ENCODE peak calls at places on chromosomes 6 and 20, in seven cellular contexts. One of them, this sample, is unnamed.

GRCh38 chr6:3281669-3282460 is 23.1 kb downstream of the PSMG4 start:
- DNase-seq in globus pallidus: no peak
- DNase-seq in smooth muscle cell of the brain vasculature: peak
- DNase-seq in H9: no peak
- DNase-seq in fibroblast of the conjunctiva: peak
- DNase-seq in heart right ventricle: peak
- DNase-seq in HCEC 1CT: peak
- DNase-seq in this sample: no peak

GRCh38 chr6:77786935-77787629 is 134.2 kb downstream of the MEI4 start:
- DNase-seq in HCEC 1CT: no peak
- DNase-seq in heart right ventricle: no peak
- DNase-seq in globus pallidus: no peak
- DNase-seq in fibroblast of the conjunctiva: no peak
- DNase-seq in smooth muscle cell of the brain vasculature: no peak
- DNase-seq in H9: no peak
- DNase-seq in this sample: no peak

GRCh38 chr20:50588034-50588736 is 78.0 kb downstream of the PTPN1 start:
- DNase-seq in smooth muscle cell of the brain vasculature: no peak
- DNase-seq in globus pallidus: no peak
- DNase-seq in HCEC 1CT: peak
- DNase-seq in heart right ventricle: peak
- DNase-seq in H9: peak
- DNase-seq in fibroblast of the conjunctiva: peak
- DNase-seq in this sample: peak

GRCh38 chr20:47887064-47887463 is 101.8 kb upstream of the SULF2 start:
- DNase-seq in HCEC 1CT: no peak
- DNase-seq in smooth muscle cell of the brain vasculature: no peak
- DNase-seq in heart right ventricle: no peak
- DNase-seq in globus pallidus: no peak
- DNase-seq in H9: no peak
- DNase-seq in fibroblast of the conjunctiva: no peak
- DNase-seq in this sample: no peak

GRCh38 chr20:53738039-53738944 is 144.7 kb upstream of the ZNF217 start:
- DNase-seq in fibroblast of the conjunctiva: peak
- DNase-seq in heart right ventricle: peak
- DNase-seq in H9: peak
- DNase-seq in smooth muscle cell of the brain vasculature: peak
- DNase-seq in HCEC 1CT: no peak
- DNase-seq in globus pallidus: peak
- DNase-seq in this sample: peak

GRCh38 chr20:2599265-2600060 is 53.0 kb upstream of the NOP56 start:
- DNase-seq in H9: peak
- DNase-seq in HCEC 1CT: no peak
- DNase-seq in smooth muscle cell of the brain vasculature: peak
- DNase-seq in globus pallidus: no peak
- DNase-seq in heart right ventricle: no peak
- DNase-seq in fibroblast of the conjunctiva: no peak
- DNase-seq in this sample: peak

GRCh38 chr20:47427067-47427466 is 70.6 kb upstream of the ZMYND8 start:
- DNase-seq in heart right ventricle: no peak
- DNase-seq in H9: no peak
- DNase-seq in fibroblast of the conjunctiva: no peak
- DNase-seq in smooth muscle cell of the brain vasculature: no peak
- DNase-seq in globus pallidus: no peak
- DNase-seq in HCEC 1CT: no peak
- DNase-seq in this sample: no peak

GRCh38 chr20:36950432-36951197 is 893 bp downstream of the SAMHD1 start:
- DNase-seq in smooth muscle cell of the brain vasculature: no peak
- DNase-seq in H9: peak
- DNase-seq in heart right ventricle: peak
- DNase-seq in globus pallidus: peak
- DNase-seq in HCEC 1CT: peak
- DNase-seq in fibroblast of the conjunctiva: no peak
- DNase-seq in this sample: no peak

GRCh38 chr6:33546766-33547165 is 33.3 kb downstream of the BAK1 start:
- DNase-seq in H9: no peak
- DNase-seq in heart right ventricle: no peak
- DNase-seq in globus pallidus: no peak
- DNase-seq in fibroblast of the conjunctiva: no peak
- DNase-seq in HCEC 1CT: no peak
- DNase-seq in smooth muscle cell of the brain vasculature: no peak
- DNase-seq in this sample: no peak

GRCh38 chr6:141906569-141907080 is 226.1 kb upstream of the GJE1 start:
- DNase-seq in heart right ventricle: no peak
- DNase-seq in H9: no peak
- DNase-seq in smooth muscle cell of the brain vasculature: no peak
- DNase-seq in fibroblast of the conjunctiva: no peak
- DNase-seq in HCEC 1CT: no peak
- DNase-seq in globus pallidus: no peak
- DNase-seq in this sample: no peak

GRCh38 chr20:32823078-32823477 is 3.3 kb downstream of the MAPRE1 start:
- DNase-seq in globus pallidus: no peak
- DNase-seq in HCEC 1CT: peak
- DNase-seq in heart right ventricle: no peak
- DNase-seq in fibroblast of the conjunctiva: peak
- DNase-seq in H9: no peak
- DNase-seq in smooth muscle cell of the brain vasculature: no peak
- DNase-seq in this sample: no peak

GRCh38 chr6:7761047-7761446 is 35.1 kb downstream of the BMP6 start:
- DNase-seq in H9: no peak
- DNase-seq in smooth muscle cell of the brain vasculature: no peak
- DNase-seq in heart right ventricle: no peak
- DNase-seq in HCEC 1CT: peak
- DNase-seq in globus pallidus: no peak
- DNase-seq in fibroblast of the conjunctiva: no peak
- DNase-seq in this sample: no peak

GRCh38 chr6:131116755-131117360 is 18.4 kb upstream of the AKAP7 start:
- DNase-seq in heart right ventricle: peak
- DNase-seq in globus pallidus: peak
- DNase-seq in HCEC 1CT: peak
- DNase-seq in fibroblast of the conjunctiva: peak
- DNase-seq in smooth muscle cell of the brain vasculature: peak
- DNase-seq in H9: no peak
- DNase-seq in this sample: peak

GRCh38 chr6:166612471-166612881 is 14.6 kb downstream of the RPS6KA2 start:
- DNase-seq in globus pallidus: no peak
- DNase-seq in H9: no peak
- DNase-seq in heart right ventricle: peak
- DNase-seq in fibroblast of the conjunctiva: no peak
- DNase-seq in smooth muscle cell of the brain vasculature: no peak
- DNase-seq in HCEC 1CT: no peak
- DNase-seq in this sample: no peak

GRCh38 chr6:151379933-151380847 is 11.2 kb downstream of the ZBTB2 start:
- DNase-seq in globus pallidus: no peak
- DNase-seq in smooth muscle cell of the brain vasculature: no peak
- DNase-seq in H9: no peak
- DNase-seq in HCEC 1CT: no peak
- DNase-seq in heart right ventricle: no peak
- DNase-seq in fibroblast of the conjunctiva: no peak
- DNase-seq in this sample: no peak

GRCh38 chr6:86017236-86017635 is 374.6 kb upstream of the SYNCRIP start:
- DNase-seq in heart right ventricle: no peak
- DNase-seq in globus pallidus: no peak
- DNase-seq in H9: no peak
- DNase-seq in smooth muscle cell of the brain vasculature: no peak
- DNase-seq in fibroblast of the conjunctiva: no peak
- DNase-seq in HCEC 1CT: no peak
- DNase-seq in this sample: no peak

GRCh38 chr20:17399303-17399985 is 131.7 kb downstream of the BFSP1 start:
- DNase-seq in globus pallidus: no peak
- DNase-seq in heart right ventricle: no peak
- DNase-seq in HCEC 1CT: no peak
- DNase-seq in smooth muscle cell of the brain vasculature: no peak
- DNase-seq in H9: no peak
- DNase-seq in fibroblast of the conjunctiva: no peak
- DNase-seq in this sample: no peak

GRCh38 chr6:30322527-30323501 is 3.9 kb upstream of the TRIM39 start:
- DNase-seq in fibroblast of the conjunctiva: peak
- DNase-seq in heart right ventricle: no peak
- DNase-seq in smooth muscle cell of the brain vasculature: no peak
- DNase-seq in H9: no peak
- DNase-seq in globus pallidus: no peak
- DNase-seq in HCEC 1CT: peak
- DNase-seq in this sample: no peak

GRCh38 chr6:74733830-74734591 is 471.8 kb downstream of the COL12A1 start:
- DNase-seq in globus pallidus: no peak
- DNase-seq in smooth muscle cell of the brain vasculature: no peak
- DNase-seq in H9: no peak
- DNase-seq in fibroblast of the conjunctiva: peak
- DNase-seq in heart right ventricle: no peak
- DNase-seq in HCEC 1CT: peak
- DNase-seq in this sample: no peak

GRCh38 chr20:32053648-32054047 is 1.6 kb downstream of the HCK start:
- DNase-seq in HCEC 1CT: no peak
- DNase-seq in globus pallidus: no peak
- DNase-seq in smooth muscle cell of the brain vasculature: no peak
- DNase-seq in H9: no peak
- DNase-seq in heart right ventricle: no peak
- DNase-seq in fibroblast of the conjunctiva: no peak
- DNase-seq in this sample: no peak

GRCh38 chr6:53603381-53604121 is 58.6 kb upstream of the GCLC start:
- DNase-seq in fibroblast of the conjunctiva: peak
- DNase-seq in globus pallidus: peak
- DNase-seq in H9: no peak
- DNase-seq in HCEC 1CT: peak
- DNase-seq in smooth muscle cell of the brain vasculature: peak
- DNase-seq in heart right ventricle: no peak
- DNase-seq in this sample: no peak

GRCh38 chr6:149860834-149861602 is 3.1 kb downstream of the LRP11 start:
- DNase-seq in globus pallidus: no peak
- DNase-seq in HCEC 1CT: peak
- DNase-seq in H9: no peak
- DNase-seq in heart right ventricle: no peak
- DNase-seq in fibroblast of the conjunctiva: peak
- DNase-seq in smooth muscle cell of the brain vasculature: no peak
- DNase-seq in this sample: peak

GRCh38 chr6:111880181-111880944 is 7.1 kb upstream of the FYN start:
- DNase-seq in fibroblast of the conjunctiva: peak
- DNase-seq in HCEC 1CT: peak
- DNase-seq in heart right ventricle: no peak
- DNase-seq in smooth muscle cell of the brain vasculature: no peak
- DNase-seq in H9: no peak
- DNase-seq in globus pallidus: no peak
- DNase-seq in this sample: no peak

This sample was measured in NCI-H146.